ENCODE peak calls at places on chromosome 2, in five cellular contexts. Q is upper lobe of left lung, U is GM12892, G is HCT116, Y is spleen. M is an unnamed sample.

GRCh38 chr2:75553961-75554539 is 6.7 kb downstream of the EVA1A start:
- DNase-seq in U (no peak), G (no peak), Q (no peak), Y (no peak), M (no peak)

GRCh38 chr2:3283206-3283605 is 94.4 kb downstream of the EIPR1 start:
- DNase-seq in U (no peak), Y (peak), G (no peak), Q (no peak), M (no peak)

GRCh38 chr2:116319935-116320334 is 1494.6 kb upstream of the DDX18 start:
- DNase-seq in Q (no peak), G (no peak), U (no peak), Y (no peak), M (no peak)

GRCh38 chr2:38407111-38407682 is 30.1 kb upstream of the ATL2 start:
- DNase-seq in U (no peak), Q (no peak), G (no peak), Y (peak), M (no peak)

GRCh38 chr2:242034996-242035814 is 165.7 kb downstream of the RTP5 start:
- DNase-seq in G (no peak), U (no peak), Y (peak), Q (peak), M (no peak)

GRCh38 chr2:64021578-64021977 is 2.4 kb upstream of the VPS54 start:
- DNase-seq in Q (no peak), Y (no peak), G (no peak), U (no peak), M (no peak)

GRCh38 chr2:120547662-120548061 is 188.0 kb upstream of the GLI2 start:
- DNase-seq in U (no peak), Q (no peak), Y (peak), G (no peak), M (no peak)

GRCh38 chr2:201580486-201580885 is 62.8 kb downstream of the TMEM237 start:
- DNase-seq in G (no peak), Y (no peak), U (no peak), Q (no peak), M (no peak)

GRCh38 chr2:223416826-223417610 is 185.1 kb downstream of the SCG2 start:
- DNase-seq in U (no peak), Y (no peak), G (no peak), Q (no peak), M (no peak)

GRCh38 chr2:18788590-18788989 is 199.2 kb upstream of the NT5C1B start:
- DNase-seq in Y (no peak), Q (no peak), G (no peak), U (no peak), M (no peak)

GRCh38 chr2:226837787-226838603 is 2.1 kb downstream of the RHBDD1 start:
- DNase-seq in Q (no peak), U (no peak), G (no peak), Y (no peak), M (no peak)

GRCh38 chr2:47046271-47046670 is 108.8 kb downstream of the STPG4 start:
- DNase-seq in U (no peak), Y (no peak), G (no peak), Q (no peak), M (no peak)

GRCh38 chr2:60515751-60516226 is 37.7 kb downstream of the BCL11A start:
- DNase-seq in Y (no peak), U (no peak), G (no peak), Q (no peak), M (no peak)

GRCh38 chr2:226978300-226978699 is 142.4 kb downstream of the RHBDD1 start:
- DNase-seq in Y (no peak), U (no peak), G (no peak), Q (no peak), M (no peak)

GRCh38 chr2:19104503-19104902 is 253.9 kb downstream of the OSR1 start:
- DNase-seq in Q (no peak), U (no peak), G (no peak), Y (no peak), M (no peak)

GRCh38 chr2:236600892-236601291 is 31.3 kb downstream of the ACKR3 start:
- DNase-seq in U (no peak), Q (no peak), Y (peak), G (no peak), M (no peak)

GRCh38 chr2:9434484-9434883 is 11.0 kb downstream of the CPSF3 start:
- DNase-seq in U (no peak), Q (no peak), Y (no peak), G (no peak), M (no peak)

GRCh38 chr2:231795525-231796327 is 9.5 kb downstream of the COPS7B start:
- DNase-seq in Y (no peak), G (peak), Q (no peak), U (no peak), M (peak)

GRCh38 chr2:73708527-73708926 is 28.6 kb downstream of the TPRKB start:
- DNase-seq in U (no peak), G (no peak), Y (no peak), Q (peak), M (no peak)

GRCh38 chr2:161172901-161173540 is 12.8 kb downstream of the TANK start:
- DNase-seq in Y (no peak), Q (no peak), G (no peak), U (no peak), M (no peak)

GRCh38 chr2:199381531-199381930 is 76.2 kb downstream of the SATB2 start:
- DNase-seq in Q (no peak), G (no peak), U (no peak), Y (no peak), M (no peak)

GRCh38 chr2:123916512-123916911 is 108.6 kb upstream of the CNTNAP5 start:
- DNase-seq in Y (no peak), Q (no peak), G (no peak), U (no peak), M (no peak)

GRCh38 chr2:197045115-197045514 is 118.6 kb upstream of the PGAP1 start:
- DNase-seq in U (no peak), Y (no peak), Q (no peak), G (no peak), M (no peak)

GRCh38 chr2:25700221-25700660 is 26.9 kb upstream of the DTNB start:
- DNase-seq in Y (no peak), Q (no peak), G (peak), U (no peak), M (no peak)

GRCh38 chr2:228699888-228700287 is 518.4 kb upstream of the SPHKAP start:
- DNase-seq in Y (no peak), G (no peak), Q (no peak), U (no peak), M (no peak)

GRCh38 chr2:176138526-176139169 is 9.1 kb downstream of the HOXD8 start:
- DNase-seq in Y (peak), G (no peak), Q (no peak), U (no peak), M (no peak)

GRCh38 chr2:236782938-236783337 is 213.3 kb downstream of the ACKR3 start:
- DNase-seq in U (no peak), Y (no peak), Q (no peak), G (no peak), M (no peak)

GRCh38 chr2:238695538-238695937 is 152.3 kb upstream of the TWIST2 start:
- DNase-seq in Y (no peak), U (no peak), Q (no peak), G (no peak), M (no peak)

GRCh38 chr2:3612639-3613523 is 18.0 kb downstream of the COLEC11 start:
- DNase-seq in G (no peak), U (no peak), Y (peak), Q (peak), M (no peak)

GRCh38 chr2:45857848-45858520 is 206.5 kb downstream of the PRKCE start:
- DNase-seq in Y (no peak), G (no peak), U (no peak), Q (peak), M (no peak)
- TF ChIP-seq POLR2A in Y (no peak), G (no peak), U (no peak), Q (no peak), M (no peak)

GRCh38 chr2:62396880-62397279 is 109.1 kb downstream of the TMEM17 start:
- DNase-seq in Y (no peak), Q (no peak), G (no peak), U (no peak), M (no peak)
- TF ChIP-seq POLR2AphosphoS5 in Y (no peak), Q (no peak), G (no peak), U (no peak), M (no peak)

DNA sequence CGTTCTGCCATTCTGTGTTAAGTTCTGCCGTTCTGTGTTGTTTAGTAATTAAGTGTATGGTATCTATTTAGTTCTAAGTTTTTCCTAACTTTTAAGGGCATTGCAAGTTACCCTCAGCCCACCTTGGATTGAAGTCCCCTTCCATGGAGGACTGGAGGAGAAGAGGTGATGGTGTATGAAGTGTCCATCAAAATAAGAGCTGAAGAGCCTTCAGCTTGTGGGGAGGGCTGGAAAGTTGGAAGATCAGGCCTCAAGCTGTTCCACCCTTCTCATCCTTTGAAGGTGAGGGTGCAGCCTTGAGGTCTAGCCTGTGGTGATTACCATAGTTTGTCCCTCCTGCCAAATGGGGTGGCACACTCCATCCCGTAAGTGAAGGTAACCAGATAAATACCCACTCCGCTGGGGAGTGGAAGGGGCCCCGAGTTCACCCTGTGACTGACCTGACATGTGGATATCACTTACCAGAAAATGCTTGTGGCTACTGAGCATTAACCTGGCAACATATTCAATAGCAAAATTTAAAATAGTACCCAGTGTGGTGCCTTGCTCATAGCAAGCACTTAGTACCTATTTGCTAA is 131.4 kb downstream of the SPTBN1 start:
- DNase-seq in Y (no peak), U (no peak), Q (no peak), G (no peak), M (no peak)
- TF ChIP-seq POLR2A in Y (no peak), U (no peak), Q (no peak), G (no peak), M (no peak)

DNA sequence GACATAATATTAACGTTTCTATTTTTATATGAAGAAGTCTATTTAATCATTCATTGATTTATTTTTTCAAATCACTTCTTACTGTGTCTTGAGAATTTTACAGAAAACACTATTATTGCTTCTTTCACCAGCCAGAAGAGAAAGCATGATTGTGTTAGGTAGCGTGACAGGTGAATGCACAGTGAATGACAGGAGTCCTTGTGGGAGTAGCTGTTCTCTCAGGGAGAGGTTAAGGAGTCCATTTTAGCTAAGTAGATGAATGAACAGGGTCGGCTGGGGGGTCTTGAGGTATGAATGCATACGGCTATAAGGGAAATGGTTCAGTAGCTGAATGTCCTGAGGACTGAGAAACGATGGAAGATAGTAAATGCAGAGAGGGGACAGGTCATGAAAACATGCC is 56.2 kb downstream of the CTNNA2 start:
- DNase-seq in Y (no peak), U (no peak), Q (no peak), G (no peak), M (no peak)
- TF ChIP-seq POLR2AphosphoS5 in Y (no peak), U (no peak), Q (no peak), G (no peak), M (no peak)

DNA sequence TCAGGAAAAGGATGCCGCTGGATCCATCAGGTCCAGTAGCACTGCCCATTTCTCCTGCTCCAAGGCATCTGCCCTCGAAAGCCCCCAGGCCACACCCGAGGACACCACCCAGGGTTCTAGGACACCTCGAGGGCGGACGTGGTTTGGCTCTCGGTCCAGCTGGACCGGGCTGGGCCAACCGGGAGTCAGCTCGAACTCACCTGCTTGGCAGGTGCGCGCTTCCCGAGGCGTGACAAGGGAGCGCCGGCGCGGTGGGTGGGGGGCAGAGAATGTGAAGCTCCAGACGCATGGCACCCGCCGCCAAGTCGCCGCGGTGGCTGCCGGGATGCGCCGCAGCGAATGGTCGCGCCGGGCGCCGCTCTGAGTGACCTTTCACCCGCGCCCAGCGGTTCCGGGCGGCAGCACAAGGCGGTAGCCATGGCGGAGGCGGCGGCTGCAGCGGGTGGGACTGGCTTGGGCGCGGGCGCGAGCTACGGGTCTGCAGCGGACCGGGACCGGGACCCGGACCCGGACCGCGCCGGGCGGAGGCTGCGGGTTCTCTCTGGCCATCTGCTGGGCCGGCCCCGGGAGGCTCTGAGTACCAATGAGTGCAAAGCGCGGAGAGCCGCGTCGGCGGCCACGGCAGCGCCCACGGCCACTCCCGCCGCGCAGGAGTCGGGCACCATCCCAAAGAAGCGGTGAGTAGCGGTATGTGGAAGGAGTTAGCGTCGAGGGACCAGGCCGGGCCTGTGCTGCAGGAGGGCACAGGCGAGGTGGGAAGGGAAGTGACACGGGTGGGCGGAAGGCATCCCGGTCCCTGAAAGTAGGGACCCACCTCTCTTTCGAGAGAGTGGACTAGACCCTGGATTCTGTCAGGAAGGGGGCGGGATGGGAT is at the start of gene AGPS:
- DNase-seq in Y (peak), G (peak), U (peak), Q (peak), M (peak)
- TF ChIP-seq POLR2A in Y (no peak), G (peak), U (peak), Q (peak), M (peak)

M was measured in transverse colon.